ENCODE peak calls at places on chromosomes 12 and 14, in eight cellular contexts. M is head of caudate nucleus, H is posterior cingulate gyrus, N is pulmonary artery endothelial cell, I is astrocyte of the spinal cord, J is hippocampal formation, E is GM12864, T is NCI-H1092 treated with DMSO at 0.1 percent for 48 hours. X is an unnamed sample.
A peak's percentile ranks its signal among the peaks of the same experiment; 100 is the strongest.

GRCh38 chr14:94601961-94602391 is 10.2 kb upstream of the SERPINA3 start:
- DNase-seq in T (no peak), N (peak; percentile 52), J (peak; percentile 26), M (peak; percentile 30), I (peak; percentile 93), E (no peak), H (peak; percentile 69), X (no peak)

GRCh38 chr12:32548691-32549412 is 130.2 kb upstream of the DNM1L start:
- DNase-seq in H (no peak), I (peak; percentile 95), J (no peak), T (no peak), M (no peak), N (no peak), E (no peak), X (no peak)

GRCh38 chr14:68278568-68279436 is 459.2 kb downstream of the RAD51B start:
- DNase-seq in N (no peak), H (no peak), J (no peak), I (peak; percentile 87), E (no peak), M (no peak), T (no peak), X (no peak)

GRCh38 chr14:100593751-100594624 is 6.8 kb upstream of the BEGAIN start:
- DNase-seq in H (no peak), N (no peak), M (peak; percentile 4), E (no peak), J (no peak), I (no peak), T (no peak), X (no peak)

GRCh38 chr12:75766263-75767160 is 255.1 kb upstream of the KRR1 start:
- DNase-seq in T (no peak), H (no peak), E (no peak), N (peak; percentile 45), J (no peak), M (no peak), I (peak; percentile 83), X (no peak)

GRCh38 chr14:22433059-22433458 is 156.0 kb downstream of the DAD1 start:
- DNase-seq in N (no peak), J (no peak), M (no peak), T (no peak), H (no peak), I (no peak), E (no peak), X (no peak)

GRCh38 chr12:50400104-50400637 is 514 bp upstream of the LARP4 start:
- DNase-seq in I (no peak), J (no peak), T (no peak), H (no peak), N (no peak), M (no peak), E (no peak), X (no peak)

GRCh38 chr12:55703976-55704761 is 3.5 kb downstream of the ITGA7 start:
- DNase-seq in N (no peak), E (no peak), M (no peak), T (no peak), J (no peak), H (no peak), I (no peak), X (no peak)

GRCh38 chr14:61308198-61308597 is 13.2 kb upstream of the PRKCH start:
- DNase-seq in J (no peak), E (no peak), M (no peak), N (peak; percentile 92), I (no peak), T (no peak), H (no peak), X (no peak)

GRCh38 chr12:120980800-120981368 is 2.5 kb downstream of the HNF1A start:
- DNase-seq in T (no peak), M (no peak), H (no peak), J (no peak), E (no peak), N (no peak), I (no peak), X (no peak)

GRCh38 chr12:53972152-53972702 is 699 bp upstream of the HOXC11 start:
- DNase-seq in M (no peak), J (no peak), T (no peak), E (no peak), I (no peak), H (no peak), N (no peak), X (no peak)

GRCh38 chr14:88750413-88750812 is 42.3 kb downstream of the EML5 start:
- DNase-seq in M (no peak), I (no peak), T (no peak), J (no peak), N (no peak), H (no peak), E (no peak), X (no peak)

GRCh38 chr14:105501504-105502291 is 10.7 kb downstream of the TEDC1 start:
- DNase-seq in N (no peak), E (no peak), M (no peak), J (no peak), H (no peak), I (no peak), T (no peak), X (peak; percentile 5)

GRCh38 chr12:30428098-30428497 is 267.6 kb downstream of the IPO8 start:
- DNase-seq in I (no peak), T (no peak), N (no peak), H (no peak), E (no peak), M (no peak), J (no peak), X (no peak)

GRCh38 chr14:72830786-72831583 is 62.9 kb downstream of the DPF3 start:
- DNase-seq in I (peak; percentile 15), E (no peak), H (no peak), T (no peak), N (no peak), J (no peak), M (no peak), X (no peak)

GRCh38 chr12:31231611-31232360 is 94.2 kb downstream of the SINHCAF start:
- DNase-seq in T (no peak), H (no peak), E (no peak), J (no peak), M (no peak), I (no peak), N (no peak), X (no peak)

GRCh38 chr14:50943261-50943942 is 881 bp downstream of the PYGL start:
- DNase-seq in E (no peak), T (no peak), M (no peak), I (no peak), J (no peak), H (no peak), N (no peak), X (no peak)

GRCh38 chr14:35600253-35600652 is 66.3 kb downstream of the INSM2 start:
- DNase-seq in T (no peak), E (no peak), I (no peak), H (no peak), J (no peak), M (no peak), N (no peak), X (no peak)

GRCh38 chr12:121010860-121011259 is 5.4 kb downstream of the C12orf43 start:
- DNase-seq in T (no peak), J (no peak), E (no peak), I (no peak), M (no peak), H (no peak), N (no peak), X (no peak)

GRCh38 chr14:94342334-94342934 is 19.3 kb upstream of the SERPINA6 start:
- DNase-seq in M (peak; percentile 45), N (peak; percentile 27), T (peak; percentile 75), J (no peak), E (no peak), I (peak; percentile 100), H (peak; percentile 64), X (no peak)

GRCh38 chr12:125159687-125160086 is 94.5 kb downstream of the AACS start:
- DNase-seq in I (no peak), M (no peak), J (no peak), T (no peak), E (no peak), N (no peak), H (no peak), X (no peak)